ENCODE peak calls at places on chromosomes 12 and 14, in nine cellular contexts. I is CD4-positive, CD25-positive, alpha-beta regulatory T cell; B is RWPE1; A is lung; W is A549; F is H1; H is CD8-positive, alpha-beta T cell; R is H9; D is WERI-Rb-1. Y is an unnamed sample.

GRCh38 chr14:70013269-70013873 is 134.2 kb downstream of the SMOC1 start:
- DNase-seq in F (peak; percentile 94), W (peak; percentile 28), A (no peak), I (peak; percentile 27), R (peak; percentile 74), B (no peak), H (no peak), D (peak; percentile 62), Y (peak; percentile 43)

GRCh38 chr12:94710933-94711332 is 60.6 kb upstream of the TMCC3 start:
- DNase-seq in D (peak; percentile 60), B (no peak), F (no peak), I (peak; percentile 49), A (no peak), W (peak; percentile 32), R (peak; percentile 67), H (no peak), Y (peak; percentile 30)

GRCh38 chr12:113932411-113933196 is 33.5 kb downstream of the RBM19 start:
- DNase-seq in F (no peak), R (no peak), D (peak; percentile 91), B (no peak), H (no peak), W (no peak), I (no peak), A (no peak), Y (peak; percentile 83)

GRCh38 chr12:48198619-48198973 is 4.5 kb downstream of the OR10AD1 start:
- DNase-seq in R (peak; percentile 47), I (no peak), B (peak; percentile 17), F (no peak), A (no peak), D (no peak), W (no peak), H (no peak), Y (no peak)

GRCh38 chr14:52473557-52473956 is 78.7 kb downstream of the TXNDC16 start:
- DNase-seq in F (no peak), H (no peak), B (peak; percentile 16), I (peak; percentile 82), W (no peak), R (no peak), D (no peak), A (no peak), Y (no peak)

GRCh38 chr14:91714805-91715204 is 17.1 kb downstream of the CATSPERB start:
- DNase-seq in I (peak; percentile 43), H (peak; percentile 67), R (no peak), A (no peak), W (no peak), D (no peak), B (no peak), F (no peak), Y (no peak)

GRCh38 chr14:89640141-89640540 is 223.1 kb upstream of the FOXN3 start:
- DNase-seq in A (no peak), H (no peak), W (no peak), F (no peak), B (no peak), R (no peak), I (no peak), D (no peak), Y (no peak)

GRCh38 chr12:128571906-128572305 is 251.9 kb downstream of the SLC15A4 start:
- DNase-seq in A (no peak), W (no peak), D (no peak), B (no peak), F (no peak), H (no peak), R (no peak), I (no peak), Y (no peak)

GRCh38 chr12:112370156-112370555 is 12.1 kb downstream of the HECTD4 start:
- DNase-seq in I (no peak), H (no peak), F (no peak), W (no peak), D (no peak), B (no peak), R (no peak), A (no peak), Y (no peak)

GRCh38 chr12:113758165-113758924 is 207.8 kb downstream of the RBM19 start:
- DNase-seq in A (no peak), W (no peak), F (no peak), D (no peak), R (no peak), I (no peak), H (no peak), B (no peak), Y (no peak)

GRCh38 chr12:23473071-23473470 is 476.4 kb downstream of the SOX5 start:
- DNase-seq in W (no peak), H (no peak), D (no peak), F (no peak), B (no peak), I (no peak), A (no peak), R (no peak), Y (no peak)

GRCh38 chr12:23474438-23475000 is 475.0 kb downstream of the SOX5 start:
- DNase-seq in F (no peak), D (no peak), A (no peak), B (no peak), W (no peak), I (no peak), R (no peak), H (no peak), Y (no peak)

GRCh38 chr12:23472329-23472971 is 477.0 kb downstream of the SOX5 start:
- DNase-seq in W (no peak), B (peak; percentile 50), D (no peak), I (no peak), R (peak; percentile 55), F (no peak), A (peak; percentile 70), H (no peak), Y (no peak)
- H3K27ac ChIP-seq in W (no peak overlapping the region), B (no peak overlapping the region), D (no peak overlapping the region), I (no peak overlapping the region), R (no peak overlapping the region), F (no peak overlapping the region), A (peak overlapping the region; percentile 65), H (no peak overlapping the region), Y (no peak overlapping the region)

DNA sequence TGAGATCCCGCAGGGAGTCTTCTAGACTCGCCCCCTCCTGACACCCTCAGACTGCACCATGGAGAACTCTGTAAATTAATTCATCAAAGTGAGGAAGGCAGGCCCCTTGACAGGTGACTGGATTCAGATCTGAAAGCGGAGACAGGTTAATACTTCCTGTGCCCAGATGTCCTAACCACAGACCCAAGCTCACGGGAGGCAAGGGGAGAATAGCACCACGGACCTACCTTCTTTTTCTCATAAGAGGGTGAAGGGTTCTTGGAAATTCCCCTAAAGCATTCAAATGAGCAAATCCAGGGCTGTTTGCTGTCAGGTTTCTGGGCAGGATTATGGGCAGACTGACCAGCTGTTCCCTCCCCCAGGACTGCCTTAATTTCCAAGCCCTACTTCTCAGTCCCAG is 170.0 kb downstream of the ZFP36L1 start:
- DNase-seq in D (peak; percentile 21), A (no peak), R (no peak), I (peak; percentile 21), H (peak; percentile 31), B (no peak), F (no peak), W (no peak), Y (no peak)
- H3K27ac ChIP-seq in D (peak overlapping the region; percentile 55), A (no peak overlapping the region), R (no peak overlapping the region), I (no peak overlapping the region), H (no peak overlapping the region), B (no peak overlapping the region), F (no peak overlapping the region), W (no peak overlapping the region), Y (no peak overlapping the region)

DNA sequence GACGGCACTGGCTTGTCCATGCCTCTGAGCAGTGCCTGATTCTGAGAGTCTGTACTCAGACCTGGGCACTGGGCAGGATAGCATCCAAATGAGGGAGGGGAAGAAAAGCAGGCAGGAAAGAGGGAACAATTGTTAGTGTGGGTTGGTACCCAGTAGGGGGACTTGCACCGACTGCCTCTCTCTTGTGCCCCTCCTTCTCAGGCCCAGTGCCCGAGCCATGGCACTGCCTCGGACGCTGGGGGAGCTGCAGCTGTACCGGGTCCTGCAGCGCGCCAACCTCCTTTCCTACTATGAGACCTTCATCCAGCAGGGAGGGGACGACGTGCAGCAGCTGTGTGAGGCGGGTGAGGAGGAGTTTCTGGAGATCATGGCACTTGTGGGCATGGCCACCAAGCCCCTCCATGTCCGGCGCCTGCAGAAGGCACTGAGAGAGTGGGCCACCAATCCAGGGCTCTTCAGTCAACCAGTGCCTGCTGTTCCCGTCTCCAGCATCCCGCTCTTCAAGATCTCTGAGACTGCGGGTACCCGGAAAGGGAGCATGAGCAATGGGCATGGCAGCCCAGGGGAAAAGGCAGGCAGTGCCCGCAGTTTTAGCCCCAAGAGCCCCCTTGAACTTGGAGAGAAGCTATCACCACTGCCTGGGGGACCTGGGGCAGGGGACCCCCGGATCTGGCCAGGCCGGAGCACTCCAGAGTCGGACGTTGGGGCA is 2.2 kb downstream of the NAB2 start:
- DNase-seq in H (no peak), A (no peak), B (no peak), I (no peak), D (no peak), R (no peak), W (no peak), F (no peak), Y (peak; percentile 15)
- H3K27ac ChIP-seq in H (no peak overlapping the region), A (peak overlapping the region; percentile 54), B (peak overlapping the region; percentile 100), I (peak overlapping the region; percentile 63), D (no peak overlapping the region), R (no peak overlapping the region), W (no peak overlapping the region), F (no peak overlapping the region), Y (peak overlapping the region; percentile 74)

GRCh38 chr14:44700184-44700583 is 193.1 kb upstream of the FSCB start:
- DNase-seq in H (no peak), I (no peak), A (no peak), B (no peak), R (no peak), D (no peak), F (no peak), W (no peak), Y (no peak)

GRCh38 chr14:44699391-44699790 is 192.3 kb upstream of the FSCB start:
- DNase-seq in H (no peak), A (no peak), B (no peak), F (no peak), D (no peak), W (no peak), I (no peak), R (no peak), Y (no peak)

GRCh38 chr14:44701563-44702263 is 194.6 kb upstream of the FSCB start:
- DNase-seq in B (no peak), I (no peak), R (no peak), D (no peak), W (no peak), A (no peak), H (no peak), F (no peak), Y (no peak)

DNA sequence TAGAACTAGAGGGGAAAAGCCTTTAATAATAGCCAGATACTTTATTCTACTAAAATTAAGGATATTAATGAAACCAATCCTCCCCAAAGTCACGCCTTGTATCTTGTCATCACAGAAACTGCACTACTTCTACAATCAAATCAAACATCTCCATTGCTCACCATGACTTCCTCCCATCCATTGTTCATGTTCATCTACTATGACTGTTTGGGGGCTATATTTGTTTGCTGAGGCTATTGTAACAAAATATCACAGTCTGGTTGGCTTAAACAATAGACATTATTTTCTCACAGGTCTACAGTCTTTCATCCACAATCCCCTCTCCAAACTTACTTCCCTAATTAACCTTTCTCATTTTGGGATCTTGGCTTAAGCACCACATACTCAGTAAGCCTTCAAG is 193.6 kb upstream of the FSCB start:
- DNase-seq in A (no peak), I (no peak), H (no peak), W (no peak), D (no peak), B (no peak), F (no peak), R (no peak), Y (no peak)
- H3K27ac ChIP-seq in A (no peak overlapping the region), I (no peak overlapping the region), H (no peak overlapping the region), W (no peak overlapping the region), D (no peak overlapping the region), B (no peak overlapping the region), F (no peak overlapping the region), R (no peak overlapping the region), Y (no peak overlapping the region)

GRCh38 chr12:91493308-91493707 is 310.7 kb upstream of the DCN start:
- DNase-seq in D (no peak), B (peak; percentile 4), I (no peak), R (no peak), H (no peak), F (no peak), A (no peak), W (no peak), Y (no peak)
- H3K27ac ChIP-seq in D (no peak overlapping the region), B (no peak overlapping the region), I (no peak overlapping the region), R (no peak overlapping the region), H (no peak overlapping the region), F (no peak overlapping the region), A (no peak overlapping the region), W (no peak overlapping the region), Y (no peak overlapping the region)